ENCODE peak calls at places on chromosomes 5 and 9, in six cellular contexts. One of them, this sample, is unnamed.
A peak's percentile ranks its signal among the peaks of the same experiment; 100 is the strongest.

GRCh38 chr9:3578786-3579185 is 53.0 kb upstream of the RFX3 start:
- DNase-seq in PC-3: peak; percentile 57
- DNase-seq in CD8-positive, alpha-beta T cell: no peak
- DNase-seq in cardiac fibroblast: peak; percentile 79
- DNase-seq in tibial nerve: no peak
- DNase-seq in kidney epithelial cell: peak; percentile 1
- DNase-seq in this sample: peak; percentile 37

GRCh38 chr9:26537211-26537610 is 355.4 kb downstream of the CAAP1 start:
- DNase-seq in tibial nerve: no peak
- DNase-seq in CD8-positive, alpha-beta T cell: no peak
- DNase-seq in PC-3: no peak
- DNase-seq in cardiac fibroblast: no peak
- DNase-seq in kidney epithelial cell: no peak
- DNase-seq in this sample: no peak

GRCh38 chr9:134916161-134916665 is 1.5 kb downstream of the FCN1 start:
- DNase-seq in CD8-positive, alpha-beta T cell: no peak
- DNase-seq in cardiac fibroblast: no peak
- DNase-seq in PC-3: no peak
- DNase-seq in tibial nerve: no peak
- DNase-seq in kidney epithelial cell: no peak
- DNase-seq in this sample: no peak

GRCh38 chr9:126641118-126641851 is 27.6 kb downstream of the LMX1B start:
- DNase-seq in CD8-positive, alpha-beta T cell: no peak
- DNase-seq in kidney epithelial cell: no peak
- DNase-seq in PC-3: no peak
- DNase-seq in cardiac fibroblast: no peak
- DNase-seq in tibial nerve: no peak
- DNase-seq in this sample: no peak

GRCh38 chr5:172303090-172303995 is 19.8 kb upstream of the UBTD2 start:
- DNase-seq in kidney epithelial cell: no peak
- DNase-seq in tibial nerve: no peak
- DNase-seq in cardiac fibroblast: peak; percentile 84
- DNase-seq in PC-3: peak; percentile 22
- DNase-seq in CD8-positive, alpha-beta T cell: no peak
- DNase-seq in this sample: no peak

GRCh38 chr9:127927457-127928231 is 2.9 kb downstream of the PIP5KL1 start:
- DNase-seq in cardiac fibroblast: no peak
- DNase-seq in CD8-positive, alpha-beta T cell: peak; percentile 60
- DNase-seq in PC-3: peak; percentile 50
- DNase-seq in kidney epithelial cell: no peak
- DNase-seq in tibial nerve: no peak
- DNase-seq in this sample: no peak

GRCh38 chr5:147483961-147484707 is 25.7 kb downstream of the DPYSL3 start:
- DNase-seq in kidney epithelial cell: peak; percentile 82
- DNase-seq in tibial nerve: peak; percentile 77
- DNase-seq in CD8-positive, alpha-beta T cell: no peak
- DNase-seq in cardiac fibroblast: peak; percentile 95
- DNase-seq in PC-3: no peak
- DNase-seq in this sample: peak; percentile 92

GRCh38 chr5:143217065-143217803 is 186.3 kb downstream of the NR3C1 start:
- DNase-seq in kidney epithelial cell: no peak
- DNase-seq in tibial nerve: no peak
- DNase-seq in PC-3: no peak
- DNase-seq in cardiac fibroblast: peak; percentile 71
- DNase-seq in CD8-positive, alpha-beta T cell: no peak
- DNase-seq in this sample: no peak

GRCh38 chr9:134388289-134388808 is 62.1 kb downstream of the RXRA start:
- DNase-seq in cardiac fibroblast: no peak
- DNase-seq in kidney epithelial cell: no peak
- DNase-seq in PC-3: no peak
- DNase-seq in tibial nerve: no peak
- DNase-seq in CD8-positive, alpha-beta T cell: no peak
- DNase-seq in this sample: no peak

GRCh38 chr5:52989781-52990530 is 804 bp downstream of the ITGA2 start:
- DNase-seq in tibial nerve: peak; percentile 8
- DNase-seq in PC-3: peak; percentile 39
- DNase-seq in CD8-positive, alpha-beta T cell: no peak
- DNase-seq in kidney epithelial cell: no peak
- DNase-seq in cardiac fibroblast: peak; percentile 64
- DNase-seq in this sample: no peak

GRCh38 chr5:100723229-100723628 is 179.9 kb downstream of the ST8SIA4 start:
- DNase-seq in CD8-positive, alpha-beta T cell: no peak
- DNase-seq in kidney epithelial cell: no peak
- DNase-seq in cardiac fibroblast: no peak
- DNase-seq in PC-3: no peak
- DNase-seq in tibial nerve: no peak
- DNase-seq in this sample: no peak

DNA sequence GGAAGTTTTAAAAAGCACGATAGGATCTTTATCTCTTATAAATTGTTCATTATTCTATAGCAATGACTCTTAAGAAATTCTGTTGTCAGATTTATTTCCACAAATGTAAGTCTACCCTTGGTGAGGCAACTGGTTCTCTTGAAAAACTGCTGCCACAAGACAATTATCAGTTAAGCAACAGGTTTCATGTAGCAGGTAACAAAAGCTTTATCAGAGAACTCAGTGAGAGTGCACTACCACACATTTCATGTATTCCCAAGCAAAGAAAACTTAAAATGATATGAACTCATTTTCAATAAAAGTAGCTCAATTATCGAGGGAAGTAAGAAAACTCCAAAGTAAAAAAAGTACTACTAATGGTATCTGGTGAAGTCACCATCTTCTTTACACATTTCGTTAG is 9.4 kb downstream of the NR6A1 start:
- DNase-seq in PC-3: no peak
- DNase-seq in CD8-positive, alpha-beta T cell: no peak
- DNase-seq in cardiac fibroblast: no peak
- DNase-seq in tibial nerve: no peak
- DNase-seq in kidney epithelial cell: no peak
- DNase-seq in this sample: no peak
- H3K4me3 ChIP-seq in PC-3: no peak overlapping the region
- H3K4me3 ChIP-seq in CD8-positive, alpha-beta T cell: no peak overlapping the region
- H3K4me3 ChIP-seq in cardiac fibroblast: no peak overlapping the region
- H3K4me3 ChIP-seq in tibial nerve: no peak overlapping the region
- H3K4me3 ChIP-seq in kidney epithelial cell: no peak overlapping the region
- H3K4me3 ChIP-seq in this sample: no peak overlapping the region

DNA sequence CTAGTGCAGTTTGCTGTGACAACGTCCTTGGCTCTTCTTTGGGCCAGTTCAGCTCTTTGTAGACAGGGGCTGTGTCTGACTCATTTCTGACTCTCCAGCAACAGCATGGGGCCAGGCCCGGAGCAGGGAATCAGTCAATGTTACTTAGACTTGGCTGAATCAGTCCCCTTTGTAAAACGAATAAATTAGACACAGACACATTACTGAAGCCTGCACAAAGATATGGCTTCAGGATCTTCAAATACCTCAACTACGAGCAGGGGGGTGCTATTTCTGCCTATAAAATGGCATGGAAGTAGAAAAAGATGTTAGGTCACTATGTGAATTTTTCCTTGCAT is 204.7 kb downstream of the TTLL11 start:
- DNase-seq in tibial nerve: no peak
- DNase-seq in cardiac fibroblast: peak; percentile 76
- DNase-seq in PC-3: no peak
- DNase-seq in CD8-positive, alpha-beta T cell: no peak
- DNase-seq in kidney epithelial cell: no peak
- DNase-seq in this sample: no peak
- TF ChIP-seq CTCF in tibial nerve: no peak
- TF ChIP-seq CTCF in cardiac fibroblast: peak; percentile 12
- TF ChIP-seq CTCF in PC-3: no peak
- TF ChIP-seq CTCF in CD8-positive, alpha-beta T cell: no peak
- TF ChIP-seq CTCF in kidney epithelial cell: no peak
- TF ChIP-seq CTCF in this sample: no peak

DNA sequence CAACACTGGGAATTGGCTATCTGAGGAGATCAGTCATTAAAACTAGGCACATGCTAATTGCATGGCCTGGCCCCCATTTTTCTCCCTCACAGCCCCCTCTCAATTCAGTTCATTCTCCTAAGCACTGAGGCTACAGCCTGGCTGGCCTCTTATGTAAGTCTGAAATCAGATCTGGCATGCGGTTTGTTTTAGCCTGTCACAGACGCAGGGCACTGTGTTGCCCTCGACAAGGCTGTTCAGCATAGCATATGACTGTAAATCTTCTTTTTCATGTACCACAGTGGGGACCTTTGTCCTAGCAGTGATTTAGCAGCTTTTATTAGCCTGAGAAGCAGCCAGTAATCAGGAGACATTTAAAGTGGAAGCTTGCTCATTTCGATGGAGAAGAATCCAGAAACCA is 57.9 kb downstream of the RORB start:
- DNase-seq in CD8-positive, alpha-beta T cell: no peak
- DNase-seq in tibial nerve: no peak
- DNase-seq in cardiac fibroblast: no peak
- DNase-seq in kidney epithelial cell: no peak
- DNase-seq in PC-3: no peak
- DNase-seq in this sample: no peak
- H3K4me3 ChIP-seq in CD8-positive, alpha-beta T cell: no peak overlapping the region
- H3K4me3 ChIP-seq in tibial nerve: no peak overlapping the region
- H3K4me3 ChIP-seq in cardiac fibroblast: no peak overlapping the region
- H3K4me3 ChIP-seq in kidney epithelial cell: no peak overlapping the region
- H3K4me3 ChIP-seq in PC-3: no peak overlapping the region
- H3K4me3 ChIP-seq in this sample: no peak overlapping the region

GRCh38 chr5:106849266-106849665 is 821.5 kb downstream of the EFNA5 start:
- DNase-seq in kidney epithelial cell: no peak
- DNase-seq in PC-3: no peak
- DNase-seq in cardiac fibroblast: no peak
- DNase-seq in CD8-positive, alpha-beta T cell: no peak
- DNase-seq in tibial nerve: no peak
- DNase-seq in this sample: no peak

DNA sequence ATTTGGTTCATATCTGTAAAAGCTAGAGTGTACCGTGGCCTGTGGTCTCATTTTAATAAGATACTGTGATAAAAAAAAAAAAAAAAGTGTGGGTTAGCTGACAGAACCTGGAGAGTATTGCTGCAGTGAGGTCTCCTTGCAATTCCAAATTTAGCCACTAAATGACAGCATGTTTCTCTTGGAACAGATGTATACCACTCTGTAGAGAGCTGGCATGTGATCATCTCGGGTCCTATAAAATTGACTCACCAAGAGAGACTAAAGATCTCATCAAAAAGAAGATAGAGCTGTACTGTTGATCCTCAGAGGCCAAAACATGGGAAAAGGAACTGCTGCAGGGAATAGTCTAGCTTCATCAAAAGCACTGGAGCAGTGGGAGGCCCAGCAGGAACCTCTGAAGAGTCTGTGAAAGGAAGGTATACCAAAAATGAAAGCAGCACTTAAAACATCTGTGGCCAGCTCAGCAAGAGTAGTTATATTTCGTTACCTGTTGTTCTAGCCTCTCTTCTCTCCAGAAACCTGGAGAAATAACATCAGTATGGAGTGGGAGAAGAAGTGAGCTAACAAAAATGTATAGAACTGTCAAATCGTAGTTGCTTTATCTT is 826.8 kb downstream of the EFNA5 start:
- DNase-seq in tibial nerve: no peak
- DNase-seq in PC-3: peak; percentile 71
- DNase-seq in kidney epithelial cell: no peak
- DNase-seq in cardiac fibroblast: peak; percentile 27
- DNase-seq in CD8-positive, alpha-beta T cell: no peak
- DNase-seq in this sample: no peak
- TF ChIP-seq CTCF in tibial nerve: no peak
- TF ChIP-seq CTCF in PC-3: peak; percentile 60
- TF ChIP-seq CTCF in kidney epithelial cell: no peak
- TF ChIP-seq CTCF in cardiac fibroblast: no peak
- TF ChIP-seq CTCF in CD8-positive, alpha-beta T cell: no peak
- TF ChIP-seq CTCF in this sample: no peak

DNA sequence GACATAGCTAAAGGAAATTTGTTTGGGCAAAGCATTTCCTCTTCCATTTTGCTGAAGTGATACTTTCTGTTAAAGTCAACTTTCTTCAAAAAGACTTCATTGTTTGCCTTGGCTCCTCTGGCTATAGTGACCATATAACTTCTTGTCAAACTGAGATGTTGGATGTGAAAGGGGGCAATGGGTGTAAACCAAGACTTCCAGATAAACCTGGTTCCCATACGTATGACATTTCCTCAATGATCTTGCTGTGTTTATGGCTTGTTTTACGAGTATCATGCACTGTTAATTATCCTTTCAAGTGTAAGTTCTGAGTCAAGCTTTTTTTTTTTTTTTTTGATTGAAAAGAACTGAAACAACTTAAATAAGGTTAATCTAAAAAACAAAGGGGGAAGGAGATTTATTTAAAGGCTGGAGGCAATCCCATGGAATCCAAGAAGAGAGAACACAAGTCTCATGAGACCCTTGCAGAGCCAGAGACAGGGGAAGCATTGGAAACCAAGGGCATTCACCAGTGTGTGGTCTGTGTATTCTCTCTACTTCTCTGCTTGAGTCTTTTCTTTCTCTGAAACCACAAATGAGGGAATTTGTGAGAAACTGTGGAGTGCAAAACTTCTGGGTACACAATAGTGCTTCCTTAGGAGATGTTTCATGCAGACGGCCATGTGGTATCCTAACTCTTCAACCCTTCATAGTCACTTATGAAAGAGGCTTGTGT is 335.3 kb downstream of the RAB3C start:
- DNase-seq in PC-3: no peak
- DNase-seq in CD8-positive, alpha-beta T cell: no peak
- DNase-seq in kidney epithelial cell: no peak
- DNase-seq in tibial nerve: no peak
- DNase-seq in cardiac fibroblast: no peak
- DNase-seq in this sample: no peak
- H3K4me3 ChIP-seq in PC-3: no peak overlapping the region
- H3K4me3 ChIP-seq in CD8-positive, alpha-beta T cell: no peak overlapping the region
- H3K4me3 ChIP-seq in kidney epithelial cell: no peak overlapping the region
- H3K4me3 ChIP-seq in tibial nerve: no peak overlapping the region
- H3K4me3 ChIP-seq in cardiac fibroblast: no peak overlapping the region
- H3K4me3 ChIP-seq in this sample: no peak overlapping the region

DNA sequence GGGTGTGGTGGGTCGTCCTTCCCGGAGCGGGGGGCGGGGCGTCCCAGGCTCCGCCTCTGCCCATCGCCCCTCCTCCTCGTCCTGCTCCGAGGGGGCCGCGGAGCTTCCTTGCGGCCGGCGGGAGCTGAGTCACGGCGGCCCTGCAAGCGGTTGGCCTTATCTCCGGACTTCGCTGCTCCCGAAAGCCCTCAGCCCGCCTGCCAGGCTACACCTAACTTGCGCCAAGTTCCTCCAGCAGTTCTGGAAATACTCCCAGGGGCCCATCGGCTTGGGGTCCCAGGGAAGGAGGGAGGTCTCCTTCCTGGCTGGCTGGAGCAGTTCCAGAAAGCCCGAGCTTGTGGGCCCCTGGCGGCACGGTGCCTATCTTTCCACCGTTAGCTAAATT is 54.2 kb upstream of the CDKN2AIPNL start:
- DNase-seq in PC-3: peak; percentile 86
- DNase-seq in cardiac fibroblast: peak; percentile 93
- DNase-seq in tibial nerve: peak; percentile 83
- DNase-seq in kidney epithelial cell: peak; percentile 73
- DNase-seq in CD8-positive, alpha-beta T cell: no peak
- DNase-seq in this sample: peak; percentile 36
- TF ChIP-seq CTCF in PC-3: no peak
- TF ChIP-seq CTCF in cardiac fibroblast: no peak
- TF ChIP-seq CTCF in tibial nerve: no peak
- TF ChIP-seq CTCF in kidney epithelial cell: no peak
- TF ChIP-seq CTCF in CD8-positive, alpha-beta T cell: no peak
- TF ChIP-seq CTCF in this sample: no peak

This sample was measured in AG04449.